ENCODE peak calls at places on chromosome 17, in five cellular contexts. M is NCI-H460; L is CD8-positive, alpha-beta memory T cell; P is astrocyte of the spinal cord; C is foreskin keratinocyte. U is an unnamed sample.

GRCh38 chr17:14169287-14169686 is 67.4 kb downstream of the CDRT15 start:
- DNase-seq in M (no peak), L (no peak), P (no peak), C (no peak), U (no peak)

GRCh38 chr17:40325156-40326013 is 16.4 kb downstream of the RARA start:
- DNase-seq in M (no peak), L (peak), P (no peak), C (no peak), U (no peak)

GRCh38 chr17:31631759-31632158 is 227.3 kb downstream of the COPRS start:
- DNase-seq in M (no peak), L (no peak), P (no peak), C (no peak), U (no peak)

GRCh38 chr17:78879679-78880186 is 23.3 kb downstream of the CEP295NL start:
- DNase-seq in M (no peak), L (peak), P (peak), C (no peak), U (no peak)

GRCh38 chr17:40696651-40697072 is 6.9 kb downstream of the KRT24 start:
- DNase-seq in M (no peak), L (no peak), P (no peak), C (peak), U (no peak)

GRCh38 chr17:5841862-5842261 is 228.3 kb upstream of the WSCD1 start:
- DNase-seq in M (no peak), L (no peak), P (no peak), C (no peak), U (no peak)

GRCh38 chr17:82767041-82767754 is 15.3 kb downstream of the TBCD start:
- DNase-seq in M (peak), L (no peak), P (peak), C (peak), U (peak)

GRCh38 chr17:10754109-10754508 is 24.3 kb upstream of the TMEM220 start:
- DNase-seq in M (peak), L (no peak), P (no peak), C (peak), U (no peak)

GRCh38 chr17:30922235-30922993 is 669 bp downstream of the ADAP2 start:
- DNase-seq in M (no peak), L (no peak), P (no peak), C (no peak), U (no peak)

GRCh38 chr17:82079001-82079677 is 13.5 kb upstream of the DUS1L start:
- DNase-seq in M (no peak), L (no peak), P (no peak), C (no peak), U (no peak)

GRCh38 chr17:12665263-12666210 is at the start of gene MYOCD:
- DNase-seq in M (peak), L (no peak), P (peak), C (no peak), U (peak)

GRCh38 chr17:37361543-37361942 is 14.2 kb upstream of the C17orf78 start:
- DNase-seq in M (no peak), L (no peak), P (no peak), C (peak), U (peak)

GRCh38 chr17:73430848-73431247 is 119.0 kb upstream of the CDC42EP4 start:
- DNase-seq in M (no peak), L (peak), P (no peak), C (no peak), U (no peak)

GRCh38 chr17:27294689-27295630 is 1.0 kb downstream of the WSB1 start:
- DNase-seq in M (peak), L (peak), P (peak), C (peak), U (peak)

GRCh38 chr17:3532859-3533142 is 24.8 kb downstream of the TRPV3 start:
- DNase-seq in M (no peak), L (no peak), P (no peak), C (no peak), U (no peak)